ENCODE peak calls at places on chromosomes 16 and 17, in six cellular contexts. C, H, D, W, R and I are unnamed samples.

GRCh38 chr16:65235339-65236177 is 113.7 kb upstream of the CDH11 start:
- DNase-seq in C (no peak), H (no peak), W (no peak), D (no peak), R (no peak), I (no peak)

GRCh38 chr16:85436207-85436606 is 176.9 kb upstream of the GSE1 start:
- DNase-seq in H (no peak), D (no peak), C (no peak), W (no peak), R (no peak), I (no peak)

GRCh38 chr17:17019891-17020456 is 22.3 kb upstream of the MPRIP start:
- DNase-seq in C (no peak), D (no peak), R (no peak), W (no peak), H (no peak), I (peak; percentile 84)

GRCh38 chr16:554640-555413 is 5.4 kb upstream of the PRR35 start:
- DNase-seq in W (no peak), R (no peak), H (no peak), C (peak; percentile 58), D (peak; percentile 69), I (no peak)

GRCh38 chr17:82962163-82962720 is 117.2 kb upstream of the METRNL start:
- DNase-seq in R (no peak), D (no peak), W (no peak), C (peak; percentile 24), H (peak; percentile 17), I (no peak)

GRCh38 chr16:1723450-1724147 is 17.6 kb downstream of the MAPK8IP3 start:
- DNase-seq in R (peak; percentile 36), C (peak; percentile 72), W (peak; percentile 41), D (peak; percentile 43), H (peak; percentile 47), I (peak; percentile 49)

GRCh38 chr16:79895053-79895916 is 294.7 kb upstream of the MAF start:
- DNase-seq in C (no peak), H (no peak), D (no peak), W (no peak), R (no peak), I (no peak)

GRCh38 chr17:61461967-61462733 is 9.9 kb downstream of the TBX4 start:
- DNase-seq in C (peak; percentile 41), H (no peak), R (peak; percentile 53), D (no peak), W (no peak), I (no peak)

GRCh38 chr16:34050787-34051320 is 591.4 kb downstream of the TP53TG3F start:
- DNase-seq in H (no peak), W (no peak), C (no peak), D (no peak), R (no peak), I (no peak)

GRCh38 chr17:68613739-68614298 is 12.7 kb upstream of the FAM20A start:
- DNase-seq in W (peak; percentile 62), D (peak; percentile 44), R (peak; percentile 43), H (no peak), C (no peak), I (peak; percentile 43)

GRCh38 chr17:36697907-36698526 is 96.6 kb downstream of the MRM1 start:
- DNase-seq in D (no peak), H (no peak), C (no peak), R (peak; percentile 30), W (no peak), I (no peak)

GRCh38 chr16:85625053-85625452 is 11.9 kb downstream of the GSE1 start:
- DNase-seq in H (peak; percentile 43), D (no peak), R (peak; percentile 40), W (no peak), C (no peak), I (no peak)

GRCh38 chr16:30005341-30006094 is 5.3 kb downstream of the DOC2A start:
- DNase-seq in W (peak; percentile 59), R (no peak), C (peak; percentile 59), D (peak; percentile 45), H (peak; percentile 32), I (peak; percentile 20)

GRCh38 chr17:6910987-6911603 is 79.6 kb upstream of the TEKT1 start:
- DNase-seq in R (peak; percentile 45), H (no peak), D (no peak), C (no peak), W (peak; percentile 60), I (no peak)

GRCh38 chr16:77223184-77223583 is 24.0 kb downstream of the SYCE1L start:
- DNase-seq in C (no peak), H (no peak), W (peak; percentile 27), D (no peak), R (peak; percentile 17), I (no peak)

GRCh38 chr16:11251525-11252481 is 4.2 kb downstream of the SOCS1 start:
- DNase-seq in H (peak; percentile 42), R (no peak), W (no peak), C (peak; percentile 85), D (no peak), I (no peak)

GRCh38 chr17:58335779-58336455 is 7.3 kb upstream of the TSPOAP1 start:
- DNase-seq in W (no peak), H (peak; percentile 53), C (peak; percentile 92), D (no peak), R (peak; percentile 91), I (no peak)

GRCh38 chr17:61144876-61145564 is 254.6 kb upstream of the TBX2 start:
- DNase-seq in C (no peak), W (no peak), R (peak; percentile 87), D (no peak), H (no peak), I (peak; percentile 47)

GRCh38 chr16:13936596-13937081 is 16.7 kb downstream of the ERCC4 start:
- DNase-seq in H (no peak), R (no peak), C (no peak), D (peak; percentile 84), W (peak; percentile 78), I (peak; percentile 23)

GRCh38 chr17:3002538-3003301 is 60.7 kb downstream of the OR1D5 start:
- DNase-seq in D (no peak), C (peak; percentile 87), W (no peak), H (peak; percentile 44), R (no peak), I (no peak)

GRCh38 chr17:3005696-3006095 is 57.7 kb downstream of the OR1D5 start:
- DNase-seq in H (no peak), W (no peak), R (no peak), D (no peak), C (no peak), I (peak; percentile 26)

GRCh38 chr17:3004925-3005324 is 58.5 kb downstream of the OR1D5 start:
- DNase-seq in H (no peak), D (no peak), R (no peak), W (no peak), C (no peak), I (peak; percentile 96)

GRCh38 chr17:3003401-3004149 is 59.8 kb downstream of the OR1D5 start:
- DNase-seq in W (no peak), D (peak; percentile 36), C (peak; percentile 81), R (no peak), H (peak; percentile 41), I (no peak)

DNA sequence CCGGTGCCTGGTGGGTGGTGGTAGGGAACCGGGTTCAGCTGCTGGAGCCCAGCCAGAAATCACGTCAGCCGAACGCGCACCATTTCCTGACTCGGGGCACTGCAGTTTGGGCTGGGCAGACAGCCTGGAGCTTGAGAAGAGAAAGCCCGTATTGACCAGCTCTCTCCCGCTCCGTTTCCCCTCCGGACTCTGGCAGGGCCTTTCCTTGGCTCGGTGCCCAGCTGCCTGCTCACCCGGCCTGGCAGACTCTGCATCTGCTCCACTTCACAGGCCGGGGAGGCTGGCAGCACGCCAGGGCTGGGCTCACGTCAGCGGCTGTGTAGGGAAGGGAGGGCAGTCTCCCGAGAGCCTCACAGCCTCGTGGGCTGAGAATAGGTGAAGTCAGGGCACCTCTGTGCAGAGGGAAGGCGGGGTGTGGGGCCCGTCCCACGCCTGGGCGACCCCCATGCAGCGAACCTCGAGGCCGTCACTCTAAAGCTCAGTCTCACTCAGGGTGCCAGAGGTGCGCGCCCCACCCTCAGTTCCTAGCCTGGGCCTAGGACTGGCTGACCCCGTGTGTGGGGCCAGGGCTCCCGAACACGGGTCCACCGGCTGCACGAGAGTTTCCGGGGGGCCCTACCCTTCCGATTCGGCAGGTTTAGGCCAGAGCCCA is 59.1 kb downstream of the OR1D5 start:
- DNase-seq in D (peak; percentile 100), H (peak; percentile 100), R (peak; percentile 57), W (peak; percentile 98), C (peak; percentile 97), I (peak; percentile 100)
- TF ChIP-seq POLR2A in D (peak; percentile 8), H (no peak), R (no peak), W (no peak), C (no peak), I (peak; percentile 71)

DNA sequence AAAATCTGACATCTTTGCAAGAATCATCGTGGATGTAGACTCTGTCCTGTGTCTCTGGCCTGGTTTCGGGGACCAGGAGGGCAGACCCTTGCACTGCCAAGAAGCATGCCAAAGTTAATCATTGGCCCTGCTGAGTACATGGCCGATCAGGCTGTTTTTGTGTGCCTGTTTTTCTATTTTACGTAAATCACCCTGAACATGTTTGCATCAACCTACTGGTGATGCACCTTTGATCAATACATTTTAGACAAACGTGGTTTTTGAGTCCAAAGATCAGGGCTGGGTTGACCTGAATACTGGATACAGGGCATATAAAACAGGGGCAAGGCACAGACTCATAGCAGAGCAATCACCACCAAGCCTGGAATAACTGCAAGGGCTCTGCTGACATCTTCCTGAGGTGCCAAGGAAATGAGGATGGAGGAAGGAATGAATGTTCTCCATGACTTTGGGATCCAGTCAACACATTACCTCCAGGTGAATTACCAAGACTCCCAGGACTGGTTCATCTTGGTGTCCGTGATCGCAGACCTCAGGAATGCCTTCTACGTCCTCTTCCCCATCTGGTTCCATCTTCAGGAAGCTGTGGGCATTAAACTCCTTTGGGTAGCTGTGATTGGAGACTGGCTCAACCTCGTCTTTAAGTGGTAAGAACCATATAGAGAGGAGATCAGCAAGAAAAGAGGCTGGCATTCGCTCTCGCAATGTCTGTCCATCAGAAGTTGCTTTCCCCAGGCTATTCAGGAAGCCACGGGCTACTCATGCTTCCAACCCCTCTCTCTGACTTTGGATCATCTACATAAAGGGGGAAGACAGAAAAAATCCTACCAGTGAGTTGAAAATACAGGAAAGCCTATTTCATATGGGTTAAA is at the start of gene G6PC1:
- DNase-seq in C (peak; percentile 64), W (no peak), H (no peak), R (no peak), D (no peak), I (no peak)
- TF ChIP-seq POLR2A in C (peak; percentile 47), W (no peak), H (no peak), R (no peak), D (no peak), I (no peak)

GRCh38 chr17:30116661-30117547 is at the start of gene NSRP1:
- DNase-seq in W (peak; percentile 97), R (peak; percentile 95), D (peak; percentile 96), C (peak; percentile 98), H (peak; percentile 95), I (peak; percentile 95)
- TF ChIP-seq POLR2A in W (peak; percentile 97), R (peak; percentile 99), D (peak; percentile 98), C (peak; percentile 89), H (peak; percentile 88), I (peak; percentile 76)

GRCh38 chr17:44324092-44324570 is 492 bp downstream of the SLC25A39 start:
- DNase-seq in D (peak; percentile 49), R (peak; percentile 63), W (no peak), C (no peak), H (no peak), I (peak; percentile 34)

GRCh38 chr17:44324571-44325275 is at the start of gene SLC25A39:
- DNase-seq in W (peak; percentile 97), R (peak; percentile 97), H (peak; percentile 97), D (peak; percentile 94), C (peak; percentile 97), I (peak; percentile 96)

GRCh38 chr17:44327715-44328449 is 3.3 kb upstream of the SLC25A39 start:
- DNase-seq in D (no peak), H (no peak), R (no peak), C (no peak), W (no peak), I (no peak)

GRCh38 chr17:44323359-44324091 is 1.1 kb downstream of the SLC25A39 start:
- DNase-seq in D (no peak), W (no peak), H (no peak), C (no peak), R (peak; percentile 65), I (no peak)

GRCh38 chr17:44326867-44327444 is 2.3 kb upstream of the SLC25A39 start:
- DNase-seq in C (peak; percentile 99), D (peak; percentile 98), W (peak; percentile 99), R (peak; percentile 97), H (peak; percentile 97), I (peak; percentile 98)
- TF ChIP-seq POLR2A in C (no peak), D (no peak), W (no peak), R (no peak), H (no peak), I (peak; percentile 35)